ENCODE peak calls at places on chromosome 1, in five cellular contexts. V is H9, Y is mesenchymal stem cell, R is IMR-90, S is H1. O is an unnamed sample.

GRCh38 chr1:111656093-111657017 is 36.8 kb downstream of the RAP1A start:
- DNase-seq in V (no peak), Y (peak), R (peak), S (no peak), O (peak)

GRCh38 chr1:20491866-20492265 is 5.9 kb upstream of the CAMK2N1 start:
- DNase-seq in V (no peak), Y (no peak), R (no peak), S (no peak), O (no peak)

GRCh38 chr1:239835946-239836345 is 255.7 kb upstream of the FMN2 start:
- DNase-seq in V (no peak), Y (no peak), R (no peak), S (no peak), O (no peak)

GRCh38 chr1:217089239-217090014 is 366.2 kb upstream of the ESRRG start:
- DNase-seq in V (no peak), Y (peak), R (peak), S (no peak), O (no peak)

GRCh38 chr1:84830136-84830535 is 62.9 kb downstream of the LPAR3 start:
- DNase-seq in V (no peak), Y (no peak), R (no peak), S (no peak), O (no peak)

GRCh38 chr1:222339371-222339947 is 208.4 kb downstream of the HHIPL2 start:
- DNase-seq in V (no peak), Y (no peak), R (peak), S (no peak), O (no peak)

GRCh38 chr1:240854367-240854766 is 242.4 kb upstream of the GREM2 start:
- DNase-seq in V (no peak), Y (no peak), R (peak), S (no peak), O (no peak)

GRCh38 chr1:147892216-147892615 is 10.4 kb upstream of the GJA8 start:
- DNase-seq in V (peak), Y (no peak), R (no peak), S (no peak), O (no peak)

GRCh38 chr1:246113555-246114095 is 393.5 kb downstream of the SMYD3 start:
- DNase-seq in V (no peak), Y (peak), R (peak), S (no peak), O (no peak)
- H3K18ac ChIP-seq in V (no peak), Y (peak), R (no peak), S (no peak), O (no peak)

GRCh38 chr1:224051086-224051406 is 62.9 kb upstream of the FBXO28 start:
- DNase-seq in V (no peak), Y (no peak), R (no peak), S (no peak), O (no peak)

GRCh38 chr1:224054611-224055010 is 59.3 kb upstream of the FBXO28 start:
- DNase-seq in V (no peak), Y (peak), R (peak), S (no peak), O (no peak)

GRCh38 chr1:224054012-224054411 is 59.9 kb upstream of the FBXO28 start:
- DNase-seq in V (no peak), Y (peak), R (no peak), S (no peak), O (no peak)

GRCh38 chr1:224052767-224053166 is 61.1 kb upstream of the FBXO28 start:
- DNase-seq in V (no peak), Y (peak), R (peak), S (no peak), O (no peak)

DNA sequence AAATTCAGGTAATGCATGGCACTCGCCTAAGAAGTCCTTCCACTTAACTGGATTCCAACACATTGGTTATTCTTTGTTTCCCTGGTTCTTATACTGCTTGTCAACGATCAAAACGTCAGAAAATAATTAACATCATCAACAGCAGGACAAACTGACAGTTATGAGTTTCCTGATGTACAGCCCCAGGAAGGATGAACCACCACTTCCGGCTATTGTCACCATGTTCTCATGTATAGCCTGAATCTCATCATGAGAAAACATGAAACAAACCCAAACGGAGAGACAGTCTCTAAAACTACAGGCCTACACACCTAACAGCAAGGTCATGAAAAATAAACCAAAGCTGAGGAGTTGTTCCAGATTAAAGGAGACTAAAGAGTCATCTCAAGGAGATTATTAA is 60.5 kb upstream of the FBXO28 start:
- DNase-seq in V (no peak), Y (no peak), R (no peak), S (no peak), O (no peak)
- H2AFZ ChIP-seq in V (no peak), Y (no peak), R (no peak), S (no peak), O (no peak)

GRCh38 chr1:201482755-201483154 is 13.8 kb upstream of the PHLDA3 start:
- DNase-seq in V (no peak), Y (no peak), R (no peak), S (no peak), O (no peak)
- H3K4me2 ChIP-seq in V (no peak), Y (no peak), R (no peak), S (no peak), O (no peak)

GRCh38 chr1:113217447-113218208 is 144.6 kb downstream of the LRIG2 start:
- DNase-seq in V (no peak), Y (peak), R (no peak), S (no peak), O (no peak)
- H3K18ac ChIP-seq in V (no peak), Y (no peak), R (no peak), S (no peak), O (no peak)

GRCh38 chr1:210360852-210361477 is 32.3 kb downstream of the HHAT start:
- DNase-seq in V (no peak), Y (peak), R (peak), S (no peak), O (peak)
- H2AFZ ChIP-seq in V (no peak), Y (no peak), R (no peak), S (peak), O (no peak)

GRCh38 chr1:109396971-109397370 is 747 bp downstream of the SORT1 start:
- DNase-seq in V (no peak), Y (peak), R (no peak), S (no peak), O (no peak)
- H3K4me2 ChIP-seq in V (peak), Y (peak), R (peak), S (peak), O (peak)

DNA sequence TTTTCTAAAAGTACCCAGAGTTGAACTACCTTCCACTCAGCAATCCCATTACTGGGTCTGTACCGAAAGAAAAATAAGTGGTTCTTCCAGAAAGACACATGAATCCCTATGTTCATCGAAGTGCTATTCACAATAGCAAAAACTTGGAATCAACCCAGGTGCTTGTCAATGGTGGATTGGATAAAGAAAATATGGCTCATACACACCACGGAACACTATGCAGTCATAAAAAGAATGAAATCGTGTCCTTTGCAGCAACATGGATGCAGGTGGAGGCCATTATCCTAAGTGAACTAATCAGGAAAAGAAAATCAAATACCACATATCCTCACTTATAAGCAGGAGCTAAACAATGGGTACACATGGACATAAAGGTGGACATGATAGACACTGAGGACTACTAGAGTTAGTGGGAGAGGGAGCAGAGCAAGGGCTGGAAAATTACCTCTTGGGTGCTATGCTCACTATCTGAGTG is 32.9 kb upstream of the JUN start:
- DNase-seq in V (no peak), Y (no peak), R (peak), S (no peak), O (no peak)
- H3K18ac ChIP-seq in V (no peak), Y (peak), R (peak), S (no peak), O (no peak)

O was measured in neuronal stem cell.